ENCODE peak calls at places on chromosome 13, in ten cellular contexts. B is PC-9, A is retinal pigment epithelial cell, G is mammary epithelial cell, F is fibroblast of lung, E is AG10803, T is left lung, M is transverse colon, S is mucosa of descending colon, K is A549. D is an unnamed sample.

GRCh38 chr13:70043685-70044084 is 63.9 kb upstream of the ATXN8OS start:
- DNase-seq in B (no peak), A (no peak), G (peak; percentile 11), F (no peak), E (no peak), T (no peak), M (no peak), S (no peak), K (no peak), D (peak; percentile 66)

GRCh38 chr13:20192470-20193141 is at the start of gene GJB2:
- DNase-seq in B (no peak), A (no peak), G (peak; percentile 32), F (no peak), E (no peak), T (no peak), M (peak; percentile 74), S (peak; percentile 73), K (no peak), D (no peak)

GRCh38 chr13:21009036-21009435 is 52.4 kb downstream of the LATS2 start:
- DNase-seq in B (no peak), A (no peak), G (no peak), F (no peak), E (no peak), T (no peak), M (no peak), S (no peak), K (no peak), D (no peak)

GRCh38 chr13:61423879-61424278 is 8.2 kb upstream of the PCDH20 start:
- DNase-seq in B (no peak), A (no peak), G (no peak), F (peak; percentile 2), E (no peak), T (no peak), M (no peak), S (no peak), K (no peak), D (no peak)

GRCh38 chr13:31310356-31310755 is 110.6 kb downstream of the B3GLCT start:
- DNase-seq in B (no peak), A (no peak), G (peak; percentile 1), F (no peak), E (no peak), T (no peak), M (no peak), S (no peak), K (no peak), D (no peak)

GRCh38 chr13:105442941-105443340 is 1092.5 kb downstream of the EFNB2 start:
- DNase-seq in B (peak; percentile 98), A (peak; percentile 99), G (peak; percentile 99), F (peak; percentile 99), E (peak; percentile 94), T (no peak), M (no peak), S (no peak), K (peak; percentile 87), D (peak; percentile 100)

GRCh38 chr13:43758834-43759233 is 27.9 kb downstream of the ENOX1 start:
- DNase-seq in B (no peak), A (no peak), G (no peak), F (no peak), E (no peak), T (no peak), M (no peak), S (no peak), K (no peak), D (no peak)

GRCh38 chr13:49226613-49227012 is 6.5 kb downstream of the MLNR start:
- DNase-seq in B (no peak), A (no peak), G (no peak), F (no peak), E (no peak), T (no peak), M (no peak), S (no peak), K (no peak), D (no peak)

DNA sequence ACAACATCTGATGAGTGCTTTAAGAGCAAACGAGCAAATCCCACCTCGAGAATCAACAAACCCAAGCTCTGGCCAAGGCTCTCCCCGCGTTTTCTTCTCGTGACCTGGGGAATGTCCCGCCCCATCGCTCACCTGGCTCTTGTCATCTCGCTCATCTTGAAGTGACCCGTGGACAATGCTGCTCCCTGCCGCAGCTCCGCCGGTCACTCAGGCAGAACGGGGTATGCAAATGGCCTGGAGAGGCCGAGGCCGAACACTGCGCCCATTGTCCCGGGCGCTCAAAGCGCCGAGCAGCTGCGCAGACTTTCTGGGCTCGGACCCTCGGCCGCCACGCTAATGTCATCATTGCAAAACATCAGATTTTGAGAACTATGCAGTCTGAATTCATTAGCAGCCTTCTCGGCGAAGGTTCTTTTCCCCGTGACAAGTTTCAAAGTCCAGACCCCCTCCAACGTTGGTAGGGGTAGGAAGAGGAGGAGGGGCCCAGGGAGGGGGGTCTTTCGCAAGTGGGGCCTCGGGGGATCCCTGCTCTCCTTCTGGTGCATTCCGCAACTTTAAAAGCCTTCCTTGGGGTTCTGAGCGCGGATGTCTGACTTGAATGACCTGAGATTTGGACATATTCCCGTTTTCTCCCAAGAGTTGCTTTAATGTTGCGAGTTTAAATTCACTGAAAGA is 39.7 kb downstream of the SOX1 start:
- DNase-seq in B (no peak), A (no peak), G (no peak), F (no peak), E (no peak), T (no peak), M (no peak), S (no peak), K (no peak), D (no peak)
- H3K4me3 ChIP-seq in B (no peak overlapping the region), A (no peak overlapping the region), G (no peak overlapping the region), F (no peak overlapping the region), E (no peak overlapping the region), T (no peak overlapping the region), M (no peak overlapping the region), S (no peak overlapping the region), K (no peak overlapping the region), D (no peak overlapping the region)

GRCh38 chr13:91020635-91021034 is 326.9 kb upstream of the MIR17HG start:
- DNase-seq in B (no peak), A (no peak), G (no peak), F (no peak), E (no peak), T (no peak), M (no peak), S (no peak), K (no peak), D (no peak)

GRCh38 chr13:91017669-91018053 is 329.8 kb upstream of the MIR17HG start:
- DNase-seq in B (no peak), A (no peak), G (peak; percentile 2), F (no peak), E (no peak), T (no peak), M (no peak), S (no peak), K (peak; percentile 41), D (no peak)

GRCh38 chr13:91014696-91015095 is 332.8 kb upstream of the MIR17HG start:
- DNase-seq in B (no peak), A (peak; percentile 39), G (no peak), F (peak; percentile 50), E (no peak), T (no peak), M (no peak), S (no peak), K (no peak), D (no peak)

DNA sequence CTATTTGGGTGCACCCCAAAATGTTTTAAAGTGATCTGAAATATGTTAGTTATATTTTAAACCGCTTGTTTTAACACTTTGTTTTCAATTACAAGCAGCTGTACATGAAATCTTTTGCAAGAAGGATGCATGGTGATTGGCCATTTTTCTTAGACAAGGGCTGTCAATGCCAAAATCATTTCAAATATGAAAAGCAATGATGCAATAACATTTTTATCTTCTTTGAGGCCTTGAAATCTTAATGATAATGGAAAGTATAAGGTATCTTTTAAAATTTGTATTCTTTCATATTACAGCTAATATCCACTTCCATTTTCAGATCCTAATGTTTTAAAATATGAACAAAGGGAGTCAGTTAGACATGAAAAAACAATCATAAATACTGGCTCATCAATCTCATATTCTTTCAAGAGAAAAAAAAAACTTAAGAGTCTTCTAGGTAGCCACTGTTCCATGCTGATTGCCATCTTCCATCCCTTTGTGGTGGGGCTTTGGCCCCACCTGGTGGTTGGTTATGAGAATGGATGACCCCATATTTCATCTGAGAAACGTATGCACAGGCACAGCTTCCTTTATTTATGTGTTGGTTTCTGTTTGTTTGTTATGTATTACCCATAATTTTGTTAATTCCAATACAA is 330.3 kb upstream of the MIR17HG start:
- DNase-seq in B (peak; percentile 38), A (no peak), G (peak; percentile 42), F (peak; percentile 47), E (peak; percentile 12), T (no peak), M (no peak), S (no peak), K (peak; percentile 53), D (no peak)
- TF ChIP-seq CTCF in B (peak; percentile 79), A (peak; percentile 88), G (peak; percentile 80), F (peak; percentile 79), E (peak; percentile 67), T (peak; percentile 49), M (peak; percentile 57), S (no peak), K (peak; percentile 80), D (peak; percentile 91)

DNA sequence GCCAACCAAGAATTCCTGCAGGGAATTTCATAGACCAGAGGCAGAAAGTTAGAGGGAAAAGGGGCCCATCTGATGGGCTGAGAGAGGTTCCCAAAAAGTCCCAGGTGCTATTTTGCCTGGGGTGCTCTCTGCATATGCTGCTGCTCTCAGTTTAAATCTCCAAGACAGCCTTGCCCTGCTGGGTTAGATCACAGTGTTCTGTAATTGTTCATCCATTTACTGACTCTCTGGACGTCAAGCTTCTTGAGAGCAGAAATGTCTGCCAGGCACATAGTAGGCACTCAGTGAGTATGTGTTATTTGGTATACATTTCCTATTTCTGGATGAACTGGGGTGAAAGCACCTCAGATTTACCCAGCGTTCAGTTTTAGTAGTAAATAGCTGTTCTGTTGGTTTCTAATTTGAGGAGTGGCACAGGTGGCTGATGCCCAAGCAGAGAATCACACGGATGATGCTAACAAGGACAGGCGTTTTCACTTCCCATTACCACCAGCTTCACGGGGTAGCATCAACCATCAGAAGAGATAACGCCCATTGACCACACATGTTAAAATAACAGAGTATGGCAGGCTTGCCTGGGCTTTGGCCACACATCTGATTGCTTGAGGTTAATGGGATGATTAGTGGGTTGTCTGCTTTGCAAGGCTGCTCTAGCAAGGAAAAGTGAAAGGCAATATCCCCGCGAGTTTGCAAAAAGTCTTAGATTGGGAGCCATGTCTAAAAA is 161.1 kb downstream of the SLC7A1 start:
- DNase-seq in B (no peak), A (no peak), G (no peak), F (no peak), E (no peak), T (no peak), M (no peak), S (no peak), K (no peak), D (no peak)
- H3K4me3 ChIP-seq in B (no peak overlapping the region), A (no peak overlapping the region), G (no peak overlapping the region), F (no peak overlapping the region), E (peak overlapping the region; percentile 11), T (no peak overlapping the region), M (no peak overlapping the region), S (no peak overlapping the region), K (no peak overlapping the region), D (no peak overlapping the region)

DNA sequence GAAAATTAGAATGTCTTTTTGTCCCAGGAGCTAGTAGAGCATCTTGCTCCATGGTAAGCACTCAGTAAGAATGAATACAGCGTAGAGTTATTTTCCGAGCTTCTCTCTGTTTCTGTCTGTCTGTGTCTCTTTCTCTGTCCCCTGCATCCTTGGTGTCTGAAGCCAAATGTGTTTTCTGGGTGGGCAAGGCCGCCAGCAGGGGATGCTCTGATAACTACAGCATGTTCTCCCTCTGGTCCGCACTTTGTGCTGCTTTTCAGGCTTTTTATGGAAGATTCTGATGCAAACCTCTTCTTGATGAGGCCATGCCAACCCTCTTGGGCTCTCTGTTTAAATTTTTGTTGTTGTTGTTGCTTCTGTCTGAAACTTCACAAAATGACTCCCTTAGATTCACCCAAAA is 142.8 kb upstream of the UBL3 start:
- DNase-seq in B (no peak), A (no peak), G (no peak), F (no peak), E (no peak), T (no peak), M (no peak), S (no peak), K (no peak), D (no peak)
- TF ChIP-seq CTCF in B (no peak), A (no peak), G (no peak), F (no peak), E (no peak), T (no peak), M (no peak), S (no peak), K (no peak), D (no peak)